ENCODE peak calls at places on chromosomes 13 and 19, in five cellular contexts. One of them, this sample, is unnamed.

GRCh38 chr19:14053032-14053431 is 8.8 kb downstream of the PALM3 start:
- DNase-seq in T-helper 1 cell: no peak
- DNase-seq in kidney glomerular epithelial cell: no peak
- DNase-seq in Right ventricle myocardium superior: no peak
- DNase-seq in lower leg skin: no peak
- DNase-seq in this sample: no peak

GRCh38 chr19:51250786-51251452 is at the start of gene SIGLECL1:
- DNase-seq in T-helper 1 cell: no peak
- DNase-seq in lower leg skin: no peak
- DNase-seq in kidney glomerular epithelial cell: no peak
- DNase-seq in Right ventricle myocardium superior: no peak
- DNase-seq in this sample: no peak

GRCh38 chr13:62879071-62879470 is 1463.4 kb upstream of the PCDH20 start:
- DNase-seq in T-helper 1 cell: no peak
- DNase-seq in kidney glomerular epithelial cell: no peak
- DNase-seq in Right ventricle myocardium superior: no peak
- DNase-seq in lower leg skin: no peak
- DNase-seq in this sample: no peak

GRCh38 chr19:34804115-34804514 is 31.1 kb upstream of the ZNF599 start:
- DNase-seq in Right ventricle myocardium superior: no peak
- DNase-seq in T-helper 1 cell: no peak
- DNase-seq in lower leg skin: no peak
- DNase-seq in kidney glomerular epithelial cell: no peak
- DNase-seq in this sample: no peak

GRCh38 chr19:4232614-4233281 is 3.4 kb downstream of the EBI3 start:
- DNase-seq in Right ventricle myocardium superior: no peak
- DNase-seq in lower leg skin: no peak
- DNase-seq in T-helper 1 cell: no peak
- DNase-seq in kidney glomerular epithelial cell: no peak
- DNase-seq in this sample: no peak

GRCh38 chr13:21060063-21060826 is 1.1 kb downstream of the LATS2 start:
- DNase-seq in lower leg skin: no peak
- DNase-seq in Right ventricle myocardium superior: peak; percentile 76
- DNase-seq in T-helper 1 cell: no peak
- DNase-seq in kidney glomerular epithelial cell: peak; percentile 32
- DNase-seq in this sample: peak; percentile 43

GRCh38 chr13:78129850-78130249 is 211.2 kb upstream of the EDNRB start:
- DNase-seq in T-helper 1 cell: no peak
- DNase-seq in Right ventricle myocardium superior: no peak
- DNase-seq in lower leg skin: no peak
- DNase-seq in kidney glomerular epithelial cell: no peak
- DNase-seq in this sample: no peak

GRCh38 chr19:16085115-16085514 is 8.8 kb downstream of the TPM4 start:
- DNase-seq in T-helper 1 cell: no peak
- DNase-seq in Right ventricle myocardium superior: no peak
- DNase-seq in kidney glomerular epithelial cell: peak; percentile 13
- DNase-seq in lower leg skin: no peak
- DNase-seq in this sample: no peak

GRCh38 chr13:97385146-97385545 is 48.8 kb upstream of the RAP2A start:
- DNase-seq in T-helper 1 cell: no peak
- DNase-seq in kidney glomerular epithelial cell: no peak
- DNase-seq in lower leg skin: no peak
- DNase-seq in Right ventricle myocardium superior: no peak
- DNase-seq in this sample: no peak

GRCh38 chr19:1401138-1401888 is at the start of gene GAMT:
- DNase-seq in kidney glomerular epithelial cell: no peak
- DNase-seq in lower leg skin: no peak
- DNase-seq in Right ventricle myocardium superior: peak; percentile 69
- DNase-seq in T-helper 1 cell: peak; percentile 45
- DNase-seq in this sample: peak; percentile 90

GRCh38 chr13:107324416-107325204 is 756.7 kb upstream of the ARGLU1 start:
- DNase-seq in kidney glomerular epithelial cell: no peak
- DNase-seq in lower leg skin: no peak
- DNase-seq in T-helper 1 cell: no peak
- DNase-seq in Right ventricle myocardium superior: no peak
- DNase-seq in this sample: no peak

This sample was measured in HuH-7.5.